ENCODE peak calls at places on chromosomes 1 and 21, in ten cellular contexts. R, L, P, V, U, N, G, C, E and Z are unnamed samples.

GRCh38 chr1:157580179-157580827 is 17.6 kb downstream of the FCRL4 start:
- DNase-seq in U (peak), E (peak), P (peak), N (peak), R (peak), G (peak), L (peak), C (peak), V (peak), Z (no peak)

GRCh38 chr21:38900499-38900898 is 94.8 kb downstream of the ETS2 start:
- DNase-seq in G (no peak), P (no peak), C (no peak), R (no peak), V (no peak), E (no peak), L (no peak), N (no peak), U (no peak), Z (no peak)

GRCh38 chr21:27189870-27190269 is 223.0 kb upstream of the ADAMTS5 start:
- DNase-seq in V (no peak), U (no peak), L (no peak), G (no peak), R (no peak), P (no peak), E (no peak), N (no peak), C (no peak), Z (no peak)

GRCh38 chr1:31795801-31796621 is 19.8 kb downstream of the SPOCD1 start:
- DNase-seq in C (peak), G (peak), N (no peak), R (no peak), E (no peak), L (no peak), V (no peak), U (no peak), P (no peak), Z (peak)

GRCh38 chr1:34906225-34906624 is 23.2 kb downstream of the DLGAP3 start:
- DNase-seq in E (no peak), V (no peak), L (no peak), U (no peak), P (no peak), C (no peak), G (no peak), N (no peak), R (no peak), Z (no peak)

GRCh38 chr21:36261459-36261858 is 58.5 kb upstream of the MORC3 start:
- DNase-seq in P (no peak), L (no peak), C (no peak), R (no peak), E (no peak), U (no peak), G (no peak), N (no peak), V (no peak), Z (no peak)

GRCh38 chr1:66757740-66758139 is 5.5 kb downstream of the DYNLT5 start:
- DNase-seq in C (no peak), N (no peak), E (no peak), V (no peak), U (no peak), R (no peak), L (no peak), P (no peak), G (no peak), Z (no peak)

GRCh38 chr1:57874426-57874825 is 450.6 kb upstream of the DAB1 start:
- DNase-seq in G (peak), E (no peak), C (no peak), L (no peak), N (no peak), U (no peak), V (no peak), P (peak), R (no peak), Z (no peak)

GRCh38 chr1:25040122-25040685 is 110.1 kb upstream of the RUNX3 start:
- DNase-seq in E (no peak), N (no peak), V (no peak), L (no peak), G (no peak), P (no peak), C (no peak), R (no peak), U (no peak), Z (no peak)